ENCODE peak calls at places on chromosomes 5 and 9, in five cellular contexts. One of them, this sample, is unnamed.

GRCh38 chr9:113570749-113571711 is 107.5 kb downstream of the RGS3 start:
- DNase-seq in fibroblast of the aortic adventitia: peak
- DNase-seq in effector memory CD8-positive, alpha-beta T cell: no peak
- DNase-seq in activated T-cell treated with anti-CD3 and anti-CD28 coated beads for 1 hour: no peak
- DNase-seq in choroid plexus epithelial cell: peak
- DNase-seq in this sample: no peak

GRCh38 chr9:130288393-130288792 is 22.8 kb downstream of the HMCN2 start:
- DNase-seq in fibroblast of the aortic adventitia: no peak
- DNase-seq in effector memory CD8-positive, alpha-beta T cell: no peak
- DNase-seq in activated T-cell treated with anti-CD3 and anti-CD28 coated beads for 1 hour: no peak
- DNase-seq in choroid plexus epithelial cell: no peak
- DNase-seq in this sample: no peak

GRCh38 chr5:128257096-128257495 is 173.5 kb downstream of the SLC12A2 start:
- DNase-seq in effector memory CD8-positive, alpha-beta T cell: no peak
- DNase-seq in choroid plexus epithelial cell: no peak
- DNase-seq in activated T-cell treated with anti-CD3 and anti-CD28 coated beads for 1 hour: no peak
- DNase-seq in fibroblast of the aortic adventitia: peak
- DNase-seq in this sample: no peak

GRCh38 chr9:111161015-111161415 is 122.7 kb upstream of the LPAR1 start:
- DNase-seq in choroid plexus epithelial cell: peak
- DNase-seq in effector memory CD8-positive, alpha-beta T cell: no peak
- DNase-seq in activated T-cell treated with anti-CD3 and anti-CD28 coated beads for 1 hour: no peak
- DNase-seq in fibroblast of the aortic adventitia: peak
- DNase-seq in this sample: no peak

GRCh38 chr9:127076860-127077657 is 45.4 kb downstream of the ANGPTL2 start:
- DNase-seq in fibroblast of the aortic adventitia: no peak
- DNase-seq in activated T-cell treated with anti-CD3 and anti-CD28 coated beads for 1 hour: no peak
- DNase-seq in choroid plexus epithelial cell: no peak
- DNase-seq in effector memory CD8-positive, alpha-beta T cell: no peak
- DNase-seq in this sample: no peak

GRCh38 chr9:97978706-97979105 is 4.4 kb upstream of the ANP32B start:
- DNase-seq in activated T-cell treated with anti-CD3 and anti-CD28 coated beads for 1 hour: no peak
- DNase-seq in choroid plexus epithelial cell: no peak
- DNase-seq in effector memory CD8-positive, alpha-beta T cell: no peak
- DNase-seq in fibroblast of the aortic adventitia: no peak
- DNase-seq in this sample: no peak

GRCh38 chr9:111548623-111549022 is 23.6 kb downstream of the ZNF483 start:
- DNase-seq in choroid plexus epithelial cell: no peak
- DNase-seq in activated T-cell treated with anti-CD3 and anti-CD28 coated beads for 1 hour: no peak
- DNase-seq in fibroblast of the aortic adventitia: no peak
- DNase-seq in effector memory CD8-positive, alpha-beta T cell: no peak
- DNase-seq in this sample: no peak

GRCh38 chr5:15943487-15943886 is 236.1 kb downstream of the MARCHF11 start:
- DNase-seq in fibroblast of the aortic adventitia: peak
- DNase-seq in choroid plexus epithelial cell: peak
- DNase-seq in activated T-cell treated with anti-CD3 and anti-CD28 coated beads for 1 hour: no peak
- DNase-seq in effector memory CD8-positive, alpha-beta T cell: no peak
- DNase-seq in this sample: no peak

GRCh38 chr5:145579336-145579735 is 255.8 kb downstream of the PRELID2 start:
- DNase-seq in activated T-cell treated with anti-CD3 and anti-CD28 coated beads for 1 hour: no peak
- DNase-seq in fibroblast of the aortic adventitia: no peak
- DNase-seq in effector memory CD8-positive, alpha-beta T cell: no peak
- DNase-seq in choroid plexus epithelial cell: no peak
- DNase-seq in this sample: no peak

GRCh38 chr5:172661536-172661935 is 20.5 kb downstream of the NEURL1B start:
- DNase-seq in choroid plexus epithelial cell: no peak
- DNase-seq in activated T-cell treated with anti-CD3 and anti-CD28 coated beads for 1 hour: no peak
- DNase-seq in fibroblast of the aortic adventitia: no peak
- DNase-seq in effector memory CD8-positive, alpha-beta T cell: no peak
- DNase-seq in this sample: no peak

GRCh38 chr5:96111080-96111756 is 149.6 kb upstream of the ELL2 start:
- DNase-seq in fibroblast of the aortic adventitia: no peak
- DNase-seq in effector memory CD8-positive, alpha-beta T cell: no peak
- DNase-seq in activated T-cell treated with anti-CD3 and anti-CD28 coated beads for 1 hour: no peak
- DNase-seq in choroid plexus epithelial cell: no peak
- DNase-seq in this sample: no peak

GRCh38 chr5:158389786-158390185 is 530.8 kb upstream of the CLINT1 start:
- DNase-seq in effector memory CD8-positive, alpha-beta T cell: no peak
- DNase-seq in fibroblast of the aortic adventitia: peak
- DNase-seq in activated T-cell treated with anti-CD3 and anti-CD28 coated beads for 1 hour: no peak
- DNase-seq in choroid plexus epithelial cell: no peak
- DNase-seq in this sample: no peak

GRCh38 chr9:135229701-135230385 is 142.4 kb downstream of the OLFM1 start:
- DNase-seq in activated T-cell treated with anti-CD3 and anti-CD28 coated beads for 1 hour: no peak
- DNase-seq in fibroblast of the aortic adventitia: no peak
- DNase-seq in choroid plexus epithelial cell: no peak
- DNase-seq in effector memory CD8-positive, alpha-beta T cell: no peak
- DNase-seq in this sample: no peak

GRCh38 chr5:136890431-136891148 is 525.2 kb upstream of the TRPC7 start:
- DNase-seq in activated T-cell treated with anti-CD3 and anti-CD28 coated beads for 1 hour: no peak
- DNase-seq in fibroblast of the aortic adventitia: no peak
- DNase-seq in effector memory CD8-positive, alpha-beta T cell: no peak
- DNase-seq in choroid plexus epithelial cell: no peak
- DNase-seq in this sample: no peak